ENCODE peak calls at places on chromosomes 3 and 15, in four cellular contexts. X, P, L and I are unnamed samples.
A peak's percentile ranks its signal among the peaks of the same experiment; 100 is the strongest.

GRCh38 chr3:89364309-89364708 is 256.9 kb downstream of the EPHA3 start:
- DNase-seq in X (no peak), P (no peak), L (no peak), I (no peak)

GRCh38 chr3:181711325-181712135 is at the start of gene SOX2:
- DNase-seq in L (peak; percentile 87), P (no peak), X (peak; percentile 4), I (peak; percentile 52)

GRCh38 chr3:193134895-193135294 is 106.1 kb upstream of the PLAAT1 start:
- DNase-seq in L (peak; percentile 49), P (no peak), X (peak; percentile 53), I (no peak)

GRCh38 chr3:95731753-95732152 is 1082.6 kb upstream of the EPHA6 start:
- DNase-seq in P (no peak), X (no peak), L (no peak), I (no peak)

GRCh38 chr3:16818945-16819344 is 65.8 kb upstream of the PLCL2 start:
- DNase-seq in X (no peak), P (no peak), L (no peak), I (no peak)

GRCh38 chr3:10520118-10520517 is 14.7 kb upstream of the ATP2B2 start:
- DNase-seq in X (no peak), P (no peak), L (no peak), I (no peak)

GRCh38 chr3:104750581-104750980 is 616.1 kb upstream of the ALCAM start:
- DNase-seq in X (no peak), L (no peak), P (no peak), I (no peak)

GRCh38 chr3:56064684-56065083 is 403.6 kb downstream of the ERC2 start:
- DNase-seq in P (no peak), X (no peak), L (peak; percentile 31), I (no peak)

GRCh38 chr15:70906842-70907241 is 14.2 kb downstream of the LRRC49 start:
- DNase-seq in P (no peak), L (no peak), X (peak; percentile 36), I (no peak)

GRCh38 chr15:45064386-45064785 is 41.4 kb downstream of the SORD start:
- DNase-seq in X (peak; percentile 45), P (no peak), L (no peak), I (no peak)

GRCh38 chr3:17808994-17809393 is 66.6 kb upstream of the TBC1D5 start:
- DNase-seq in X (peak; percentile 3), L (peak; percentile 5), P (no peak), I (peak; percentile 44)

GRCh38 chr3:30502742-30503073 is 103.7 kb upstream of the TGFBR2 start:
- DNase-seq in P (peak; percentile 12), X (peak; percentile 76), L (no peak), I (no peak)

GRCh38 chr3:126782554-126782953 is 78.5 kb downstream of the CHCHD6 start:
- DNase-seq in L (peak; percentile 6), X (peak; percentile 87), P (no peak), I (no peak)

GRCh38 chr3:7710284-7710683 is 791.3 kb upstream of the LMCD1 start:
- DNase-seq in X (no peak), P (no peak), L (peak; percentile 22), I (no peak)

GRCh38 chr3:81592101-81592500 is 169.3 kb downstream of the GBE1 start:
- DNase-seq in X (peak; percentile 70), L (no peak), P (no peak), I (no peak)

GRCh38 chr3:82824491-82824890 is 1063.0 kb upstream of the GBE1 start:
- DNase-seq in P (no peak), L (no peak), X (no peak), I (no peak)

GRCh38 chr3:160886421-160886820 is 130.4 kb downstream of the PPM1L start:
- DNase-seq in X (no peak), L (no peak), P (peak; percentile 64), I (no peak)

GRCh38 chr3:25454411-25454927 is 26.4 kb downstream of the RARB start:
- DNase-seq in L (peak; percentile 43), X (no peak), P (no peak), I (no peak)

GRCh38 chr3:33256249-33256648 is 21.0 kb upstream of the FBXL2 start:
- DNase-seq in P (no peak), X (no peak), L (no peak), I (no peak)

GRCh38 chr3:70108072-70108471 is 108.5 kb downstream of the SAMMSON start:
- DNase-seq in X (peak; percentile 4), L (no peak), P (no peak), I (peak; percentile 54)

GRCh38 chr3:59709702-59710555 is 660.1 kb upstream of the CFAP20DC start:
- DNase-seq in P (no peak), X (no peak), L (no peak), I (no peak)

GRCh38 chr3:61666615-61667320 is 105.4 kb downstream of the PTPRG start:
- DNase-seq in X (no peak), L (no peak), P (no peak), I (no peak)

GRCh38 chr15:57038040-57038439 is 119.6 kb downstream of the TCF12 start:
- DNase-seq in X (no peak), P (no peak), L (no peak), I (no peak)

GRCh38 chr15:88716543-88717341 is 77.9 kb downstream of the ISG20 start:
- DNase-seq in L (no peak), X (no peak), P (no peak), I (no peak)

GRCh38 chr15:84791763-84792162 is 25.4 kb upstream of the ALPK3 start:
- DNase-seq in L (no peak), X (peak; percentile 15), P (no peak), I (no peak)

GRCh38 chr3:59451041-59451763 is 401.4 kb upstream of the CFAP20DC start:
- DNase-seq in P (peak; percentile 97), L (no peak), X (no peak), I (no peak)

GRCh38 chr3:11954312-11954934 is 49.8 kb upstream of the SYN2 start:
- DNase-seq in X (no peak), P (no peak), L (no peak), I (no peak)

GRCh38 chr3:13896473-13897154 is 16.7 kb upstream of the WNT7A start:
- DNase-seq in P (peak; percentile 16), X (peak; percentile 54), L (peak; percentile 57), I (peak; percentile 83)

GRCh38 chr3:97872209-97873042 is 50.6 kb downstream of the CRYBG3 start:
- DNase-seq in P (no peak), X (peak; percentile 97), L (peak; percentile 86), I (no peak)

GRCh38 chr3:159732172-159733111 is 256.2 kb upstream of the IL12A start:
- DNase-seq in L (peak; percentile 53), X (peak; percentile 86), P (no peak), I (no peak)

DNA sequence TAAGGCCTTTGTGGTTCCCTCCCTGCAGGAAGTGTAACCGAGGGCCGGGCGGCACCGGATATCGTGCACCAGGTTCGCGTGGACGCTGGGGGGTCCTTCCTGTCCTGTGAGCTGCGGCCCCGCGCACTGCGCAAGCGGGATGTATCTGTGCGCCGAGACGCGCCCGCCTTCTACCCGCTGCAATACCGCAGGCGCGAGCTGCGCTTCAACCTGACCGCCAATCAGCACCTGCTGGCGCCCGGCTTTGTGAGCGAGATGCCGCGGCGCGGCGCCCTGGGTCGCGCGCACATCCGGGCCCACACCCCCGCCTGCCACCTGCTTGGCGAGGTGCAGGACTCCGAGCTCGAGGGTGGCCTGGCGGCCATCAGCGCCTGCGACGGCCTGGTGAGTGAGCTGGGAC is 35.9 kb downstream of the SAXO2 start:
- DNase-seq in X (no peak), P (no peak), L (no peak), I (no peak)
- TF ChIP-seq FOS in X (no peak), P (no peak), L (no peak), I (no peak)

DNA sequence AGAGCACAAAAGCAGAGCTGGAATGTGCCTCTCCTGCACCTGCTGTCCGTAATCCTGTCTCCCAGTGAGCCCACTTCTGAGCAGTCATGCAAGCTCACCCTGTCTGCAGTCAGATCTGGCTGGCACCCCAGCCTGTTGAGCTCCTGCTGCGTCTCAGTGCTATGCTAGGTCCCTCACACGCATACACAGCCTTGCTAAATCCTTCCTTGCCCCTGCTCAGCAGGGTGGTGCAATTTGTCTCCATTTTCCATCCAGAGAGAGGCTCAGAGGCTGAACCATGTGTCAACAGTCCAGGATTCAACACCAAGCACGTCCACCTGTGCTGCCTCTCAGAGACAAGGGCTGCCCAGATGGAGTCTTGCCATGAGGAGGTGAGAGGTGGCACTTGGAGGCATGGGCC is 11.0 kb downstream of the POMGNT2 start:
- DNase-seq in L (no peak), X (no peak), P (no peak), I (no peak)
- TF ChIP-seq FOS in L (no peak), X (no peak), P (no peak), I (no peak)

GRCh38 chr3:123026551-123027291 is 842 bp downstream of the SEMA5B start:
- DNase-seq in L (no peak), P (no peak), X (no peak), I (no peak)
- TF ChIP-seq FOS in L (no peak), P (no peak), X (no peak), I (no peak)

DNA sequence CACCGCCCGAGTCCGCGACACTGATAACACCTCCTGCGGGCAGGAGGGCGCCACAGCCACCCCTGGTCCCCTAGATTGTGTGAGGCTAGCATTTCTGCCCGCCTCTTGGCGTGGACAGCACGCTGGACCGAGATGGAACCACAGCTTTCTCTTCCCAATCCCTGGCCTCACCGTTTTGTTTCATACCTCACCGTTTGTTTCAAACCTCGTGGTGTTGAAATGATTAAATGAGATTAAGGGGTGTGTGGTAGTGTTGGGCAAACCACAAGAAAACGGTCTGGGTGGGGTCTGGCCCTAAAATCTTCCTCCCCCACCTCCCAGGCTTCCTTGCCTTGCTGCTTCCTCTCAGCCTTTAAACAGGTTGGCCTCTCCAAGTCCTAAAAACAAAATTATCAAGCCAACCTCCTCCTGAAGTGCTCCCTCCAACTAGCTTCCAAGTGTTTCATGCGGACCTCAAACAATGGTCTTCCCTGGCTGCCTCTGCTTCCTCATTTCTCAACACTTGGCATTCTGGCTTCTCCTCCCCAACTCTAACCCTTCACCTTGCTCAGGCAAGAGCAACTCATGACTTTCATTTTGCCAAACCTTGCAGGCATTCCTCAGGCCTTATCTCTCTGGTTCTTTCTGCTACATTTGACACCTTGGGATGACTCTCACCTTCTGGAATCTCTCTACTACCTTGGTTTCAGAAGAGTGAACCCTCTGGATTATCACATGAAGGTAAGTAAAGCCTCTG is 1.4 kb upstream of the ATP13A3 start:
- DNase-seq in P (no peak), X (no peak), L (no peak), I (peak; percentile 31)
- TF ChIP-seq FOS in P (no peak), X (no peak), L (no peak), I (no peak)

GRCh38 chr3:172595648-172596393 is 72.6 kb upstream of the TNFSF10 start:
- DNase-seq in X (peak; percentile 40), L (peak; percentile 78), P (peak; percentile 60), I (peak; percentile 32)
- TF ChIP-seq FOS in X (no peak), L (no peak), P (no peak), I (no peak)

GRCh38 chr3:170470063-170471006 is 51.7 kb downstream of the CLDN11 start:
- DNase-seq in P (no peak), L (no peak), X (peak; percentile 88), I (peak; percentile 10)
- TF ChIP-seq FOS in P (no peak), L (no peak), X (no peak), I (no peak)